ENCODE peak calls at places on chromosomes 3 and 15, in eight cellular contexts. Q is AG10803, P is mammary epithelial cell, C is fibroblast of the aortic adventitia, M is mesendoderm, O is MM.1S, U is coronary artery, Z is neural progenitor cell. J is an unnamed sample.

GRCh38 chr3:191388823-191389222 is 58.5 kb upstream of the UTS2B start:
- DNase-seq in Q (no peak), P (no peak), C (peak), M (no peak), O (no peak), U (no peak), Z (no peak), J (no peak)

GRCh38 chr3:180594631-180595348 is 7.2 kb upstream of the TTC14 start:
- DNase-seq in Q (peak), P (peak), C (peak), M (peak), O (peak), U (no peak), Z (peak), J (peak)

GRCh38 chr3:41026394-41027177 is 172.7 kb upstream of the CTNNB1 start:
- DNase-seq in Q (peak), P (peak), C (peak), M (peak), O (no peak), U (no peak), Z (peak), J (no peak)

GRCh38 chr3:77259701-77260100 is 219.8 kb downstream of the ROBO2 start:
- DNase-seq in Q (no peak), P (no peak), C (no peak), M (no peak), O (no peak), U (no peak), Z (no peak), J (no peak)

GRCh38 chr3:42500909-42501308 is 1.5 kb upstream of the VIPR1 start:
- DNase-seq in Q (no peak), P (no peak), C (no peak), M (no peak), O (no peak), U (peak), Z (no peak), J (no peak)

GRCh38 chr3:136141891-136142290 is 54.2 kb downstream of the MSL2 start:
- DNase-seq in Q (peak), P (peak), C (no peak), M (no peak), O (no peak), U (no peak), Z (no peak), J (peak)

GRCh38 chr3:7589526-7589925 is 728.6 kb downstream of the GRM7 start:
- DNase-seq in Q (no peak), P (no peak), C (no peak), M (no peak), O (no peak), U (no peak), Z (no peak), J (no peak)

GRCh38 chr15:63069616-63069952 is 27.0 kb downstream of the TPM1 start:
- DNase-seq in Q (no peak), P (no peak), C (no peak), M (no peak), O (no peak), U (no peak), Z (no peak), J (no peak)

GRCh38 chr3:64838150-64838735 is 150.4 kb upstream of the ADAMTS9 start:
- DNase-seq in Q (no peak), P (no peak), C (no peak), M (peak), O (no peak), U (no peak), Z (no peak), J (no peak)

GRCh38 chr15:91593653-91594052 is 259.9 kb upstream of the SLCO3A1 start:
- DNase-seq in Q (no peak), P (no peak), C (no peak), M (no peak), O (peak), U (no peak), Z (no peak), J (no peak)

GRCh38 chr3:133273346-133273745 is 126.5 kb upstream of the BFSP2 start:
- DNase-seq in Q (no peak), P (no peak), C (no peak), M (no peak), O (no peak), U (no peak), Z (no peak), J (no peak)

GRCh38 chr15:69608661-69609060 is 156.0 kb downstream of the RPLP1 start:
- DNase-seq in Q (no peak), P (no peak), C (no peak), M (no peak), O (no peak), U (no peak), Z (no peak), J (no peak)

GRCh38 chr15:66940368-66940767 is 125.0 kb upstream of the SMAD3 start:
- DNase-seq in Q (no peak), P (peak), C (no peak), M (no peak), O (no peak), U (peak), Z (no peak), J (no peak)

GRCh38 chr15:31049122-31049521 is 52.4 kb downstream of the TRPM1 start:
- DNase-seq in Q (no peak), P (no peak), C (no peak), M (no peak), O (no peak), U (no peak), Z (no peak), J (no peak)

GRCh38 chr3:37103103-37103815 is 71.1 kb downstream of the LRRFIP2 start:
- DNase-seq in Q (no peak), P (no peak), C (no peak), M (no peak), O (no peak), U (no peak), Z (no peak), J (no peak)

GRCh38 chr3:127915115-127915936 is at the start of gene KBTBD12:
- DNase-seq in Q (no peak), P (no peak), C (no peak), M (no peak), O (no peak), U (no peak), Z (peak), J (no peak)

GRCh38 chr3:71442648-71443047 is 140.9 kb downstream of the FOXP1 start:
- DNase-seq in Q (no peak), P (no peak), C (no peak), M (no peak), O (no peak), U (no peak), Z (no peak), J (peak)

GRCh38 chr15:69474291-69474690 is 21.7 kb downstream of the RPLP1 start:
- DNase-seq in Q (peak), P (peak), C (no peak), M (no peak), O (no peak), U (peak), Z (no peak), J (no peak)

GRCh38 chr15:62941719-62942118 is 100.8 kb upstream of the TPM1 start:
- DNase-seq in Q (no peak), P (no peak), C (no peak), M (no peak), O (no peak), U (no peak), Z (no peak), J (no peak)

GRCh38 chr3:64462203-64463120 is 225.3 kb downstream of the ADAMTS9 start:
- DNase-seq in Q (peak), P (no peak), C (peak), M (no peak), O (peak), U (no peak), Z (no peak), J (no peak)

GRCh38 chr3:112770026-112770626 is 76.5 kb downstream of the CD200R1L start:
- DNase-seq in Q (peak), P (peak), C (peak), M (peak), O (peak), U (no peak), Z (no peak), J (peak)

GRCh38 chr15:62390793-62391543 is 225.9 kb upstream of the C2CD4B start:
- DNase-seq in Q (peak), P (peak), C (peak), M (peak), O (peak), U (peak), Z (peak), J (peak)

GRCh38 chr15:99104788-99105515 is at the start of gene SYNM:
- DNase-seq in Q (peak), P (peak), C (peak), M (peak), O (peak), U (peak), Z (peak), J (no peak)

GRCh38 chr3:12188681-12189287 is 30.1 kb upstream of the TIMP4 start:
- DNase-seq in Q (no peak), P (peak), C (no peak), M (no peak), O (no peak), U (no peak), Z (peak), J (no peak)

GRCh38 chr3:155995525-155996370 is 124.6 kb upstream of the KCNAB1 start:
- DNase-seq in Q (peak), P (peak), C (peak), M (peak), O (peak), U (no peak), Z (peak), J (peak)

GRCh38 chr3:37694236-37694635 is 167.4 kb upstream of the CTDSPL start:
- DNase-seq in Q (no peak), P (no peak), C (no peak), M (no peak), O (no peak), U (peak), Z (no peak), J (no peak)

GRCh38 chr15:66154581-66154980 is 99.0 kb downstream of the MEGF11 start:
- DNase-seq in Q (no peak), P (no peak), C (no peak), M (no peak), O (no peak), U (no peak), Z (no peak), J (no peak)

GRCh38 chr15:40693904-40694705 is 869 bp upstream of the RAD51 start:
- DNase-seq in Q (no peak), P (no peak), C (peak), M (no peak), O (peak), U (no peak), Z (no peak), J (peak)

GRCh38 chr15:40695469-40695910 is 516 bp downstream of the RAD51 start:
- DNase-seq in Q (peak), P (peak), C (peak), M (no peak), O (peak), U (no peak), Z (no peak), J (peak)

GRCh38 chr15:40694706-40695468 is at the start of gene RAD51:
- DNase-seq in Q (peak), P (peak), C (peak), M (peak), O (peak), U (peak), Z (peak), J (peak)

GRCh38 chr15:40696228-40696627 is 1.3 kb downstream of the RAD51 start:
- DNase-seq in Q (no peak), P (no peak), C (no peak), M (no peak), O (no peak), U (no peak), Z (no peak), J (no peak)

GRCh38 chr15:40697916-40698315 is 2.9 kb downstream of the RAD51 start:
- DNase-seq in Q (no peak), P (no peak), C (no peak), M (no peak), O (no peak), U (no peak), Z (no peak), J (no peak)
- H3K4me3 ChIP-seq in Q (no peak), P (no peak), C (no peak), M (no peak), O (no peak), U (no peak), Z (no peak), J (no peak)

DNA sequence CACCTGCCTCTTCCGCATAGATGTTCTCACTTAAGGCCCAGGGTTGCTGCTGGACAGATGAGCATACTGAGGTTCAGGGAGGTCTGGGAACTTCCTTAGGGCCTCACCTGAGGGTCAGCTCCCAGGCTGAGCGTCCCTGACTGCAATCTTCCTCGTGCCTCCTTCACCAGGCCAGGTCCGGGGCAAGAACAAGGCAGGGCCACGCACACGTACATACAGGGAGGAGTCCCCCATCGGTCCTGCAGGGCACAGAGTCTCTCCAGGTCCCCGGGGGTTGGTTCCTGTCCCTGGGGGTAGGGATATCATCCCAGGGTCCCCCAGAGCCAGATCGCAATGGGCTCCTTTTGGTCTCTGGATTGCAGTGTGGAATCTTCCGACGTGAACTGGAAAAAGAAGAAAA is 130.1 kb downstream of the LRRK1 start:
- DNase-seq in Q (no peak), P (no peak), C (no peak), M (no peak), O (no peak), U (peak), Z (no peak), J (no peak)
- H3K4me3 ChIP-seq in Q (no peak), P (no peak), C (no peak), M (no peak), O (no peak), U (no peak), Z (no peak), J (no peak)

GRCh38 chr3:151051533-151051932 is 33.9 kb upstream of the MED12L start:
- DNase-seq in Q (no peak), P (no peak), C (no peak), M (no peak), O (no peak), U (no peak), Z (no peak), J (no peak)

GRCh38 chr3:151052329-151052728 is 33.1 kb upstream of the MED12L start:
- DNase-seq in Q (no peak), P (no peak), C (no peak), M (no peak), O (no peak), U (no peak), Z (no peak), J (no peak)

GRCh38 chr3:151044706-151045105 is 40.8 kb upstream of the MED12L start:
- DNase-seq in Q (peak), P (peak), C (no peak), M (no peak), O (no peak), U (no peak), Z (no peak), J (no peak)

GRCh38 chr3:151047636-151048035 is 37.8 kb upstream of the MED12L start:
- DNase-seq in Q (peak), P (peak), C (peak), M (peak), O (no peak), U (no peak), Z (no peak), J (peak)
- H3K4me3 ChIP-seq in Q (no peak), P (no peak), C (no peak), M (no peak), O (no peak), U (no peak), Z (no peak), J (no peak)

GRCh38 chr3:11136871-11137626 is 17.2 kb upstream of the HRH1 start:
- DNase-seq in Q (peak), P (peak), C (peak), M (peak), O (no peak), U (peak), Z (no peak), J (peak)
- H3K4me3 ChIP-seq in Q (peak), P (peak), C (peak), M (no peak), O (no peak), U (peak), Z (no peak), J (no peak)

DNA sequence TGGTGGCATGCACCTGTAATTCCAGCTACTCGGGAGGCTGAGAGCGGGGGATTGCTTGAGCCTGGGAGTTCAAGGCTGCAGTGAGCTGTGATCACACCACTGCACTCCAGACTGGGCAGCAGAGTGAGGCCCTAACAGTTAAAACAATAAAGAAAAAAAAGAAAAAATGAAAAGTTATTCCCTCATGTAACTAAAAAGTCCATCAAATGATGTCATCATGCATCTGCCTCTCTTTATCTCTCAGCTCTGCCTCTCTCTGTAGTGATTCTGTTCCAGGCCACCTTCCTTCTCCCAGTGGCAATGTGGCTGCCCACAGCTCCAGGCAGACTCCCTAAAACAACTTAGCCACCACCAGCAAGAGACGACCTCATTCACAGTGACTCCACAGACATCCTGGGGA is 31.5 kb upstream of the TRH start:
- DNase-seq in Q (no peak), P (no peak), C (no peak), M (no peak), O (no peak), U (no peak), Z (no peak), J (no peak)
- H3K4me3 ChIP-seq in Q (no peak), P (no peak), C (no peak), M (no peak), O (no peak), U (no peak), Z (no peak), J (no peak)

GRCh38 chr15:74399511-74400312 is 32.3 kb upstream of the CYP11A1 start:
- DNase-seq in Q (peak), P (peak), C (peak), M (no peak), O (no peak), U (no peak), Z (no peak), J (no peak)
- H3K4me3 ChIP-seq in Q (no peak), P (no peak), C (no peak), M (no peak), O (no peak), U (no peak), Z (no peak), J (peak)

J was measured in Karpas-422.